ENCODE peak calls at places on chromosomes 4 and X, in six cellular contexts. J is neuronal stem cell, O is ovary, Z is RWPE2, I is tibial artery, X is lower lobe of right lung. D is an unnamed sample. For H3K4me1 and H3K27me3, the result is how much of the 10 kb centered on the place peaks cover.

GRCh38 chrX:27619459-27619858 is 29.3 kb downstream of the DCAF8L2 start:
- DNase-seq in J (no peak), O (no peak), Z (no peak), I (no peak), X (no peak), D (no peak)

GRCh38 chr4:111398906-111399330 is 746.3 kb upstream of the FAM241A start:
- DNase-seq in J (no peak), O (no peak), Z (no peak), I (no peak), X (no peak), D (no peak)

GRCh38 chr4:180057891-180058643 is 2185.1 kb upstream of the TENM3 start:
- DNase-seq in J (peak), O (peak), Z (peak), I (no peak), X (peak), D (no peak)

GRCh38 chr4:39433878-39434492 is 24.7 kb downstream of the RPL9 start:
- DNase-seq in J (no peak), O (no peak), Z (no peak), I (no peak), X (no peak), D (no peak)

GRCh38 chrX:10926906-10927305 is 184.2 kb upstream of the HCCS start:
- DNase-seq in J (no peak), O (no peak), Z (no peak), I (no peak), X (no peak), D (no peak)

GRCh38 chr4:67929447-67929846 is 33.8 kb downstream of the TMPRSS11A start:
- DNase-seq in J (no peak), O (no peak), Z (no peak), I (no peak), X (no peak), D (no peak)

GRCh38 chr4:117134386-117134785 is 49.0 kb upstream of the TRAM1L1 start:
- DNase-seq in J (peak), O (no peak), Z (no peak), I (no peak), X (no peak), D (no peak)

GRCh38 chr4:121380448-121381147 is at the start of gene QRFPR:
- DNase-seq in J (peak), O (no peak), Z (no peak), I (no peak), X (no peak), D (no peak)

GRCh38 chr4:102518703-102519131 is 17.6 kb downstream of the NFKB1 start:
- DNase-seq in J (no peak), O (no peak), Z (no peak), I (no peak), X (no peak), D (peak)

GRCh38 chrX:126575911-126576310 is 23.3 kb upstream of the DCAF12L1 start:
- DNase-seq in J (no peak), O (no peak), Z (no peak), I (no peak), X (no peak), D (no peak)

GRCh38 chr4:138911903-138912713 is 103.5 kb upstream of the NOCT start:
- DNase-seq in J (no peak), O (no peak), Z (no peak), I (no peak), X (no peak), D (no peak)

GRCh38 chrX:134547047-134547679 is 87.2 kb downstream of the HPRT1 start:
- DNase-seq in J (no peak), O (no peak), Z (no peak), I (no peak), X (no peak), D (no peak)
- H3K4me1 ChIP-seq in J (under half), O (under half), Z (under half), I (under half), X (under half), D (under half)

GRCh38 chrX:154981116-154981411 is 41.5 kb downstream of the F8 start:
- DNase-seq in J (no peak), O (no peak), Z (no peak), I (no peak), X (no peak), D (no peak)

GRCh38 chrX:154979671-154980070 is 42.9 kb downstream of the F8 start:
- DNase-seq in J (no peak), O (no peak), Z (no peak), I (no peak), X (peak), D (no peak)

GRCh38 chrX:154980330-154981115 is 42.0 kb downstream of the F8 start:
- DNase-seq in J (peak), O (peak), Z (no peak), I (peak), X (peak), D (peak)
- H3K27ac ChIP-seq in J (no peak), O (no peak), Z (peak), I (no peak), X (peak), D (no peak)

GRCh38 chrX:133250184-133251080 is 32.3 kb upstream of the TFDP3 start:
- DNase-seq in J (no peak), O (no peak), Z (no peak), I (no peak), X (no peak), D (no peak)

GRCh38 chrX:133248177-133248576 is 30.0 kb upstream of the TFDP3 start:
- DNase-seq in J (no peak), O (no peak), Z (no peak), I (no peak), X (no peak), D (no peak)

GRCh38 chrX:133254666-133255065 is 36.5 kb upstream of the TFDP3 start:
- DNase-seq in J (no peak), O (no peak), Z (no peak), I (no peak), X (no peak), D (no peak)

GRCh38 chrX:133246921-133247320 is 28.8 kb upstream of the TFDP3 start:
- DNase-seq in J (no peak), O (no peak), Z (no peak), I (no peak), X (no peak), D (no peak)

DNA sequence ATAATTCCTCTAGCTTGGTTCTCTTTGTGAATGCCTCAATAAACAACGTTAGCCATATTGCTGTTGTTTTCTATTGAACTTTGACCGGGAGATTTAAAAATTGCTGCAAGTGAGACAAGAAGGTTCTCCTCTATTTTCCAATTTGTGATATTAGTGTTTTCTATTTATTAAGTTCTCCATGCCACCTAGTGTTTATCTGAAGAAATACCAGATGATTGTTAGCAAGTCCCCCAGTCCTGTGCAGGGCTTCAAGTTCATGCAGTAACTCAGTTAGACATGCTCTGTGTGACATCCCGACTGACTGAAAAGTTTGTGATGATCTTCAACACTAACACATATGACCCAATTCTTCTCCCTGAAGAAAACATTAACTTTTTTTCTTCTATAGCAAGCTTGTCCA is 31.5 kb upstream of the TFDP3 start:
- DNase-seq in J (no peak), O (no peak), Z (no peak), I (no peak), X (no peak), D (no peak)
- H3K27me3 ChIP-seq in J (under half), O (under half), Z (under half), I (under half), X (under half), D (under half)

GRCh38 chr4:54545663-54546424 is 111.9 kb upstream of the KIT start:
- DNase-seq in J (no peak), O (no peak), Z (no peak), I (no peak), X (no peak), D (no peak)
- H3K4me1 ChIP-seq in J (under half), O (under half), Z (under half), I (under half), X (under half), D (under half)

GRCh38 chr4:24260133-24260532 is 324.2 kb downstream of the DHX15 start:
- DNase-seq in J (no peak), O (no peak), Z (no peak), I (no peak), X (no peak), D (no peak)

GRCh38 chr4:24260922-24261581 is 323.3 kb downstream of the DHX15 start:
- DNase-seq in J (no peak), O (no peak), Z (no peak), I (no peak), X (no peak), D (no peak)

GRCh38 chr4:24266014-24266413 is 318.3 kb downstream of the DHX15 start:
- DNase-seq in J (no peak), O (no peak), Z (no peak), I (no peak), X (no peak), D (no peak)

GRCh38 chr4:24262616-24263015 is 321.7 kb downstream of the DHX15 start:
- DNase-seq in J (no peak), O (no peak), Z (no peak), I (no peak), X (no peak), D (no peak)

GRCh38 chr4:24262084-24262483 is 322.3 kb downstream of the DHX15 start:
- DNase-seq in J (no peak), O (no peak), Z (no peak), I (no peak), X (peak), D (no peak)
- H3K27ac ChIP-seq in J (no peak), O (no peak), Z (no peak), I (no peak), X (peak), D (no peak)

GRCh38 chr4:105805501-105806120 is 89.7 kb upstream of the NPNT start:
- DNase-seq in J (no peak), O (no peak), Z (no peak), I (no peak), X (no peak), D (no peak)
- H3K27me3 ChIP-seq in J (under half), O (under half), Z (under half), I (under half), X (under half), D (under half)

DNA sequence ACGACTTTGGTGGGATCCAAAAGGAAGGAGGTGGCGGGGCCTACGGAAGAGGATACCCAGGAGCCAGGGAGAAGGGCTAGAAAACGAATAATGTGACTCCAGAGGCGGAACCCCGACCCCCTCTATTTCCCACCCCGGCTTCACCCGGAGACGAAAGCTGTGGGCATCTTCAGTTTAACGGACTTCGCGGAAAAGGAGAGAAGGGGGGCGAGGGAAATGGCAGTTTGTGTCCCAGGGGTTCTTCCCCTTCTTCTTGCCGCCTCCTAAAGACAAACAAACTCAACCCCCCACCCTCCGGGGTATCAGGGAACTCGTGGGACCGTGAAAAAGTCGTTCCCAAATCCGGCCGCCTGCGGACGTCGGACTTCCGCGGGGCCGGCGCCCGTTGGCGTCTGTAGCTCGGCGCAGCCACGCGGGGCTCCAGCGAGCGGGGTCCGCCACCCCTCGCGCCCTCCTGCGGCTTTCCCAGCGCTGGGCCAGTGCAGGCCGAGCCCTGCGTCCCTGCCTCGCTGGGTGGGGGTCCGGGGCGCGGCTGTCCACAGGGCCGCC is 3.6 kb upstream of the LEF1 start:
- DNase-seq in J (peak), O (peak), Z (no peak), I (no peak), X (no peak), D (no peak)
- H3K4me1 ChIP-seq in J (under half), O (under half), Z (under half), I (under half), X (under half), D (under half)

GRCh38 chr4:2867758-2868491 is 24.3 kb downstream of the ADD1 start:
- DNase-seq in J (no peak), O (peak), Z (no peak), I (peak), X (no peak), D (no peak)

GRCh38 chr4:2868840-2869487 is 25.3 kb downstream of the ADD1 start:
- DNase-seq in J (no peak), O (no peak), Z (no peak), I (no peak), X (no peak), D (no peak)

GRCh38 chr4:2870098-2870497 is 26.5 kb downstream of the ADD1 start:
- DNase-seq in J (no peak), O (no peak), Z (no peak), I (no peak), X (no peak), D (no peak)

GRCh38 chr4:2871466-2871865 is 27.8 kb downstream of the ADD1 start:
- DNase-seq in J (no peak), O (no peak), Z (no peak), I (no peak), X (no peak), D (no peak)

GRCh38 chr4:2869659-2870058 is 26.0 kb downstream of the ADD1 start:
- DNase-seq in J (no peak), O (no peak), Z (no peak), I (no peak), X (no peak), D (no peak)
- H3K27ac ChIP-seq in J (no peak), O (no peak), Z (no peak), I (no peak), X (peak), D (no peak)